ENCODE peak calls at places on chromosome 20, in eight cellular contexts. One of them, this sample, is unnamed.

GRCh38 chr20:22796465-22797077 is 212.2 kb upstream of the FOXA2 start:
- DNase-seq in type B pancreatic cell: no peak
- DNase-seq in coronary artery: no peak
- DNase-seq in HAP-1: no peak
- DNase-seq in cardiac septum: no peak
- DNase-seq in stimulated activated CD4-positive, alpha-beta T cell treated with anti-CD3 and anti-CD28 coated beads, Interleukin-15, amount 100 ng/mL, for 24 hours: no peak
- DNase-seq in mammary epithelial cell: peak
- DNase-seq in naive B cell: no peak
- DNase-seq in this sample: no peak

GRCh38 chr20:63734111-63734945 is 2.1 kb upstream of the LIME1 start:
- DNase-seq in mammary epithelial cell: no peak
- DNase-seq in HAP-1: no peak
- DNase-seq in naive B cell: no peak
- DNase-seq in coronary artery: no peak
- DNase-seq in cardiac septum: peak
- DNase-seq in type B pancreatic cell: no peak
- DNase-seq in stimulated activated CD4-positive, alpha-beta T cell treated with anti-CD3 and anti-CD28 coated beads, Interleukin-15, amount 100 ng/mL, for 24 hours: no peak
- DNase-seq in this sample: no peak

GRCh38 chr20:12058201-12058600 is 140.5 kb downstream of the BTBD3 start:
- DNase-seq in type B pancreatic cell: no peak
- DNase-seq in coronary artery: no peak
- DNase-seq in cardiac septum: no peak
- DNase-seq in stimulated activated CD4-positive, alpha-beta T cell treated with anti-CD3 and anti-CD28 coated beads, Interleukin-15, amount 100 ng/mL, for 24 hours: no peak
- DNase-seq in mammary epithelial cell: no peak
- DNase-seq in naive B cell: no peak
- DNase-seq in HAP-1: no peak
- DNase-seq in this sample: no peak

GRCh38 chr20:63778034-63778752 is 38.6 kb downstream of the SLC2A4RG start:
- DNase-seq in coronary artery: no peak
- DNase-seq in mammary epithelial cell: no peak
- DNase-seq in cardiac septum: no peak
- DNase-seq in HAP-1: no peak
- DNase-seq in stimulated activated CD4-positive, alpha-beta T cell treated with anti-CD3 and anti-CD28 coated beads, Interleukin-15, amount 100 ng/mL, for 24 hours: no peak
- DNase-seq in type B pancreatic cell: no peak
- DNase-seq in naive B cell: no peak
- DNase-seq in this sample: no peak

GRCh38 chr20:10876558-10876957 is 202.8 kb upstream of the JAG1 start:
- DNase-seq in coronary artery: no peak
- DNase-seq in HAP-1: no peak
- DNase-seq in stimulated activated CD4-positive, alpha-beta T cell treated with anti-CD3 and anti-CD28 coated beads, Interleukin-15, amount 100 ng/mL, for 24 hours: no peak
- DNase-seq in naive B cell: no peak
- DNase-seq in cardiac septum: no peak
- DNase-seq in type B pancreatic cell: no peak
- DNase-seq in mammary epithelial cell: no peak
- DNase-seq in this sample: no peak

GRCh38 chr20:44034451-44034850 is 119.8 kb downstream of the TOX2 start:
- DNase-seq in coronary artery: no peak
- DNase-seq in naive B cell: no peak
- DNase-seq in stimulated activated CD4-positive, alpha-beta T cell treated with anti-CD3 and anti-CD28 coated beads, Interleukin-15, amount 100 ng/mL, for 24 hours: no peak
- DNase-seq in type B pancreatic cell: no peak
- DNase-seq in cardiac septum: no peak
- DNase-seq in HAP-1: no peak
- DNase-seq in mammary epithelial cell: no peak
- DNase-seq in this sample: no peak

GRCh38 chr20:8583209-8584106 is 451.4 kb downstream of the PLCB1 start:
- DNase-seq in HAP-1: no peak
- DNase-seq in naive B cell: no peak
- DNase-seq in mammary epithelial cell: no peak
- DNase-seq in stimulated activated CD4-positive, alpha-beta T cell treated with anti-CD3 and anti-CD28 coated beads, Interleukin-15, amount 100 ng/mL, for 24 hours: no peak
- DNase-seq in cardiac septum: no peak
- DNase-seq in type B pancreatic cell: no peak
- DNase-seq in coronary artery: no peak
- DNase-seq in this sample: no peak

GRCh38 chr20:57173986-57174385 is 92.5 kb downstream of the BMP7 start:
- DNase-seq in HAP-1: no peak
- DNase-seq in cardiac septum: no peak
- DNase-seq in coronary artery: no peak
- DNase-seq in naive B cell: no peak
- DNase-seq in mammary epithelial cell: no peak
- DNase-seq in type B pancreatic cell: no peak
- DNase-seq in stimulated activated CD4-positive, alpha-beta T cell treated with anti-CD3 and anti-CD28 coated beads, Interleukin-15, amount 100 ng/mL, for 24 hours: no peak
- DNase-seq in this sample: no peak

GRCh38 chr20:4038047-4038459 is 22.7 kb upstream of the RNF24 start:
- DNase-seq in coronary artery: no peak
- DNase-seq in naive B cell: peak
- DNase-seq in type B pancreatic cell: no peak
- DNase-seq in cardiac septum: peak
- DNase-seq in stimulated activated CD4-positive, alpha-beta T cell treated with anti-CD3 and anti-CD28 coated beads, Interleukin-15, amount 100 ng/mL, for 24 hours: peak
- DNase-seq in HAP-1: no peak
- DNase-seq in mammary epithelial cell: peak
- DNase-seq in this sample: no peak